ENCODE peak calls at places on chromosome 17, in eight cellular contexts. N, Q, X, C, R, V, A and L are unnamed samples.

GRCh38 chr17:38898812-38899348 is 26.5 kb upstream of the LASP1NB start:
- DNase-seq in N (no peak), Q (no peak), X (no peak), C (peak), R (no peak), V (no peak), A (no peak), L (peak)

GRCh38 chr17:18963126-18964017 is 11.4 kb downstream of the SLC5A10 start:
- DNase-seq in N (no peak), Q (no peak), X (no peak), C (no peak), R (no peak), V (no peak), A (no peak), L (no peak)

GRCh38 chr17:22268214-22268911 is 576.0 kb downstream of the KCNJ18 start:
- DNase-seq in N (no peak), Q (no peak), X (no peak), C (no peak), R (no peak), V (no peak), A (no peak), L (no peak)

GRCh38 chr17:7572338-7572587 is 7.2 kb upstream of the CD68 start:
- DNase-seq in N (no peak), Q (no peak), X (no peak), C (no peak), R (no peak), V (no peak), A (no peak), L (no peak)

GRCh38 chr17:21125862-21126261 is 902 bp upstream of the DHRS7B start:
- DNase-seq in N (no peak), Q (no peak), X (no peak), C (peak), R (no peak), V (no peak), A (no peak), L (peak)

GRCh38 chr17:1275962-1276736 is 3.3 kb upstream of the TRARG1 start:
- DNase-seq in N (no peak), Q (peak), X (peak), C (peak), R (peak), V (peak), A (peak), L (peak)

GRCh38 chr17:57135026-57135747 is 50.1 kb downstream of the AKAP1 start:
- DNase-seq in N (no peak), Q (no peak), X (no peak), C (no peak), R (no peak), V (no peak), A (no peak), L (no peak)

GRCh38 chr17:3660311-3660891 is 8.0 kb downstream of the TAX1BP3 start:
- DNase-seq in N (no peak), Q (no peak), X (no peak), C (no peak), R (no peak), V (peak), A (peak), L (no peak)

GRCh38 chr17:2406903-2407790 is 6.3 kb upstream of the MNT start:
- DNase-seq in N (peak), Q (peak), X (no peak), C (no peak), R (peak), V (peak), A (no peak), L (no peak)

GRCh38 chr17:71427801-71428200 is 693.0 kb upstream of the SOX9 start:
- DNase-seq in N (no peak), Q (no peak), X (no peak), C (no peak), R (no peak), V (no peak), A (no peak), L (no peak)

GRCh38 chr17:76474894-76475293 is 7.5 kb downstream of the AANAT start:
- DNase-seq in N (no peak), Q (no peak), X (no peak), C (no peak), R (no peak), V (no peak), A (no peak), L (no peak)

GRCh38 chr17:19978206-19978802 is 676 bp upstream of the AKAP10 start:
- DNase-seq in N (no peak), Q (no peak), X (no peak), C (no peak), R (peak), V (no peak), A (no peak), L (no peak)

GRCh38 chr17:82542439-82542838 is 22.9 kb downstream of the FOXK2 start:
- DNase-seq in N (no peak), Q (no peak), X (no peak), C (no peak), R (no peak), V (no peak), A (no peak), L (no peak)

GRCh38 chr17:49677134-49677932 is 564 bp downstream of the SPOP start:
- DNase-seq in N (peak), Q (peak), X (peak), C (peak), R (peak), V (peak), A (peak), L (peak)

GRCh38 chr17:30211371-30211770 is 24.1 kb downstream of the SLC6A4 start:
- DNase-seq in N (no peak), Q (no peak), X (no peak), C (no peak), R (no peak), V (no peak), A (no peak), L (no peak)

GRCh38 chr17:81566461-81567126 is 14.4 kb upstream of the FAAP100 start:
- DNase-seq in N (peak), Q (peak), X (no peak), C (no peak), R (peak), V (peak), A (peak), L (no peak)

GRCh38 chr17:82059272-82060000 is 6.2 kb downstream of the DUS1L start:
- DNase-seq in N (no peak), Q (no peak), X (no peak), C (no peak), R (no peak), V (no peak), A (no peak), L (no peak)

GRCh38 chr17:81432873-81433451 is 37.7 kb downstream of the BAHCC1 start:
- DNase-seq in N (no peak), Q (no peak), X (no peak), C (no peak), R (no peak), V (no peak), A (peak), L (no peak)

GRCh38 chr17:14205992-14206461 is 30.6 kb downstream of the CDRT15 start:
- DNase-seq in N (no peak), Q (no peak), X (no peak), C (no peak), R (no peak), V (no peak), A (no peak), L (no peak)

GRCh38 chr17:21679256-21680146 is 12.8 kb upstream of the KCNJ18 start:
- DNase-seq in N (no peak), Q (no peak), X (no peak), C (no peak), R (no peak), V (no peak), A (no peak), L (no peak)

GRCh38 chr17:57980522-57980921 is 7.5 kb downstream of the VEZF1 start:
- DNase-seq in N (no peak), Q (no peak), X (no peak), C (no peak), R (no peak), V (no peak), A (no peak), L (no peak)

GRCh38 chr17:33266611-33267010 is 26.5 kb downstream of the ASIC2 start:
- DNase-seq in N (no peak), Q (no peak), X (no peak), C (no peak), R (no peak), V (no peak), A (no peak), L (no peak)

GRCh38 chr17:11388061-11388460 is 147.0 kb downstream of the SHISA6 start:
- DNase-seq in N (no peak), Q (no peak), X (no peak), C (no peak), R (no peak), V (no peak), A (no peak), L (no peak)

GRCh38 chr17:42675348-42675983 is 1.3 kb downstream of the PLEKHH3 start:
- DNase-seq in N (no peak), Q (no peak), X (no peak), C (no peak), R (no peak), V (no peak), A (peak), L (no peak)

GRCh38 chr17:56596741-56597494 is 3.4 kb downstream of the NOG start:
- DNase-seq in N (no peak), Q (peak), X (peak), C (no peak), R (no peak), V (no peak), A (no peak), L (no peak)

GRCh38 chr17:4492762-4493561 is 5.7 kb upstream of the SPNS2 start:
- DNase-seq in N (no peak), Q (peak), X (peak), C (no peak), R (no peak), V (no peak), A (no peak), L (no peak)

GRCh38 chr17:65634533-65634932 is 73.1 kb upstream of the AXIN2 start:
- DNase-seq in N (no peak), Q (no peak), X (no peak), C (no peak), R (no peak), V (no peak), A (no peak), L (no peak)

GRCh38 chr17:15452746-15453145 is 14.7 kb downstream of the CDRT4 start:
- DNase-seq in N (no peak), Q (no peak), X (no peak), C (no peak), R (no peak), V (no peak), A (no peak), L (no peak)

GRCh38 chr17:59366773-59367656 is 35.6 kb downstream of the YPEL2 start:
- DNase-seq in N (no peak), Q (no peak), X (peak), C (no peak), R (peak), V (peak), A (no peak), L (no peak)

GRCh38 chr17:21511368-21512195 is 135.4 kb downstream of the KCNJ12 start:
- DNase-seq in N (peak), Q (peak), X (peak), C (peak), R (peak), V (peak), A (peak), L (peak)